ENCODE peak calls at places on chromosomes 4 and X, in seven cellular contexts. X is BE2C, Z is NCI-H446, A is cerebellar cortex, H is NCI-H748 treated with DMSO at 0.1 percent for 48 hours, G is T-helper 2 cell, K is epithelial cell of esophagus. D is an unnamed sample.

GRCh38 chr4:109912706-109913621 is at the start of gene EGF:
- DNase-seq in G (no peak), Z (peak; percentile 12), H (no peak), A (no peak), X (no peak), K (peak; percentile 43), D (no peak)

GRCh38 chr4:156906325-156906724 is 65.3 kb downstream of the PDGFC start:
- DNase-seq in X (no peak), A (no peak), K (no peak), G (no peak), Z (no peak), H (no peak), D (no peak)

GRCh38 chr4:150130953-150131352 is 52.7 kb downstream of the DCLK2 start:
- DNase-seq in Z (peak; percentile 61), H (no peak), A (no peak), K (no peak), G (no peak), X (no peak), D (no peak)

GRCh38 chr4:41882622-41883347 is 52.4 kb upstream of the TMEM33 start:
- DNase-seq in Z (peak; percentile 33), A (peak; percentile 20), G (peak; percentile 34), H (peak; percentile 40), X (peak; percentile 80), K (peak; percentile 51), D (no peak)

GRCh38 chr4:110501826-110502225 is 25.9 kb downstream of the ENPEP start:
- DNase-seq in X (no peak), G (no peak), Z (no peak), K (no peak), H (no peak), A (no peak), D (no peak)

GRCh38 chr4:89609756-89610155 is 227.2 kb downstream of the SNCA start:
- DNase-seq in Z (no peak), G (no peak), A (no peak), H (no peak), K (no peak), X (no peak), D (no peak)

GRCh38 chrX:17689971-17690409 is 47.3 kb upstream of the SCML1 start:
- DNase-seq in H (peak; percentile 62), G (peak; percentile 0), A (peak; percentile 65), X (peak; percentile 56), K (peak; percentile 61), Z (peak; percentile 52), D (no peak)

GRCh38 chr4:20395160-20395773 is 143.6 kb downstream of the SLIT2 start:
- DNase-seq in H (peak; percentile 47), K (peak; percentile 66), X (peak; percentile 61), G (no peak), A (peak; percentile 17), Z (peak; percentile 21), D (no peak)

GRCh38 chrX:155389634-155390033 is 7.7 kb downstream of the F8A2 start:
- DNase-seq in Z (no peak), G (no peak), H (no peak), X (no peak), A (no peak), K (no peak), D (no peak)

GRCh38 chrX:49988128-49988527 is 65.7 kb downstream of the CLCN5 start:
- DNase-seq in A (no peak), H (no peak), X (no peak), Z (no peak), K (no peak), G (no peak), D (no peak)